ENCODE peak calls at places on chromosomes 11 and 22, in five cellular contexts. L is transverse colon; K is CD4-positive, alpha-beta memory T cell; R is ovary; T is psoas muscle. F is an unnamed sample. For H3K4me1 and H3K27me3, the result is how much of the 10 kb centered on the place peaks cover.

GRCh38 chr11:66333220-66333877 is 2.9 kb downstream of the RIN1 start:
- DNase-seq in L (no peak), K (no peak), T (peak), R (peak), F (no peak)

GRCh38 chr11:79121351-79121750 is 319.5 kb downstream of the TENM4 start:
- DNase-seq in L (no peak), K (no peak), R (no peak), T (no peak), F (no peak)

GRCh38 chr11:92311616-92312449 is 87.2 kb downstream of the FAT3 start:
- DNase-seq in T (no peak), K (no peak), R (no peak), L (no peak), F (peak)

GRCh38 chr11:128506999-128507591 is 80.3 kb downstream of the ETS1 start:
- DNase-seq in T (peak), R (peak), L (peak), K (no peak), F (peak)

GRCh38 chr11:68383976-68384501 is 71.6 kb downstream of the LRP5 start:
- DNase-seq in L (peak), R (peak), T (peak), K (peak), F (peak)

GRCh38 chr11:91686700-91687099 is 537.9 kb upstream of the FAT3 start:
- DNase-seq in T (no peak), L (no peak), R (no peak), K (no peak), F (peak)

GRCh38 chr22:20545681-20546521 is 38.5 kb downstream of the MED15 start:
- DNase-seq in K (no peak), R (no peak), T (no peak), L (no peak), F (no peak)

GRCh38 chr11:102186836-102187235 is 76.6 kb downstream of the YAP1 start:
- DNase-seq in R (peak), L (no peak), T (no peak), K (no peak), F (peak)

GRCh38 chr11:68865241-68865640 is 23.5 kb upstream of the CPT1A start:
- DNase-seq in L (no peak), T (no peak), R (no peak), K (no peak), F (no peak)

GRCh38 chr11:33329705-33330329 is 72.6 kb downstream of the HIPK3 start:
- DNase-seq in R (no peak), K (peak), T (no peak), L (peak), F (peak)

GRCh38 chr22:42344391-42344861 is 74.0 kb upstream of the TCF20 start:
- DNase-seq in K (no peak), L (no peak), R (peak), T (peak), F (peak)

GRCh38 chr22:35648066-35649025 is at the start of gene APOL6:
- DNase-seq in T (peak), R (no peak), L (peak), K (peak), F (peak)

GRCh38 chr11:120400564-120401364 is 64.6 kb downstream of the ARHGEF12 start:
- DNase-seq in L (peak), T (no peak), R (no peak), K (no peak), F (no peak)

GRCh38 chr22:20437253-20438065 is at the start of gene SCARF2:
- DNase-seq in L (peak), K (no peak), R (peak), T (peak), F (peak)

GRCh38 chr11:98260983-98261382 is 759.8 kb upstream of the CNTN5 start:
- DNase-seq in L (no peak), K (no peak), R (no peak), T (no peak), F (no peak)

GRCh38 chr11:72333657-72334056 is 89.7 kb upstream of the PHOX2A start:
- DNase-seq in R (no peak), K (peak), L (no peak), T (no peak), F (peak)

GRCh38 chr11:76288166-76288978 is 82.1 kb upstream of the WNT11 start:
- DNase-seq in L (no peak), T (no peak), K (peak), R (no peak), F (no peak)

GRCh38 chr11:30255637-30256036 is 24.8 kb downstream of the FSHB start:
- DNase-seq in T (no peak), L (no peak), K (no peak), R (no peak), F (no peak)
- H3K4me1 ChIP-seq in T (under half), L (under half), K (under half), R (under half), F (under half)

DNA sequence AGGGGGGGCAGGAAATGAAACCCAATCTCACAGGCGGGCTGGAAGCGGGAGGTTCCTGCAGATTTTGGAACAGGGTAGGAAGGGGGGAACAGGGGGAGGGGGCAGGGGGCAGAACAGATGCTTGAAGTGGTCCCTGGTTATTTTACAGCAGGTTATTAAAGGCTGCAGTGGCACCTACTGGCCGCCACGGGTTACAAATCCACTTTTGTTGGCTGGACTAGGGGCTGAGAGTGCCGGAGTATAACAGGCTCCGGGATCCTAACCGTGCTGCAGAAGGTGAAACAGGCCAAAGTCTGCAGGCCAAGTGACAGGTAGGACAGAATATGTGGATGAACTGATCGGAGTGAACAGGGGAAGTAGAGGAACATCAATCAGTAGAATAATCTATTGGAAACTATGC is 2.5 kb downstream of the ROBO3 start:
- DNase-seq in L (no peak), K (no peak), T (no peak), R (no peak), F (peak)
- H3K27me3 ChIP-seq in L (half or more), K (half or more), T (half or more), R (under half), F (half or more)

DNA sequence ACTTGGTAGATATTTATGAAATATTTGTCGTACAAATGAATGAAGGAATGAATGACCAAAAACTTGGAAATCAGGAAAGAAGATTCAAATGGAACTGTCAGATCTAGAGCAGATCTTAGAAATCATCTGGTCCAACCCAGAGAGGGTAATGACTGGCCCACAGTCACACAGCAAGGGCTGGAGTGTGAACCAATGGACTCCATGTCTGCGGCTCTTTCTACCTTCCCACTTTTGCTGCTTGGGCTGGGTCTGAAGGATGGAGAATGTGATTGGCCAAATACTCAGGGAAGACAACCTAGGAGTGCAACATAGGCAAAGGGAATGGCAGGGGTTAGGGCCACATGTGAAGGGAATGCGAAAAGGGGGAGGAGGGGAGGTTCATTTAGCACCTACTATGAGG is 5.8 kb upstream of the DGKZ start:
- DNase-seq in L (no peak), K (no peak), T (no peak), R (no peak), F (no peak)
- H3K4me1 ChIP-seq in L (under half), K (half or more), T (under half), R (under half), F (half or more)

GRCh38 chr22:36829370-36830002 is 12.7 kb upstream of the PVALB start:
- DNase-seq in T (no peak), L (no peak), R (no peak), K (no peak), F (no peak)
- H3K27me3 ChIP-seq in T (under half), L (under half), R (under half), K (under half), F (under half)

DNA sequence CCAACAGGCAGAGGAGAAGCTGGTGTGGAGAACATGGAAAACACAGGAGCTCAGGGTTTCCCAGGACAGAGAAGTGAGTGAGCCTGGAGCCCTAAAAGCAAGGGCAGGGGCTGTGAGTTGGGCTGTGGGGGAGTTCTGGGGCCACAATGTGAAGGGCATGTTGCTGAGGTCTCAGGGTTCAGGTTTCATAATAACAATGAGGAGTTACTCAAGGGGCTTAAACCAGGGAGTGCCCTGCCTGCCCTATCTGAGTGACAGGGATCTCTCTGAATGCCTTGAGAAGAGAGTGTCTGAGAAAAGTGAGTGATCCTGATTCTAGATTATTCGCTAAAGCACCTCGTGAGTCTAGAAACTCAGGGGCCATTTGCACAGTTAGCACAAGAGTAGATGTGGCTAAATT is 129.6 kb downstream of the VPREB1 start:
- DNase-seq in R (no peak), K (no peak), L (no peak), T (no peak), F (no peak)
- H3K4me1 ChIP-seq in R (under half), K (under half), L (under half), T (under half), F (under half)

GRCh38 chr11:43789700-43790443 is 90.8 kb upstream of the ALKBH3 start:
- DNase-seq in L (no peak), R (no peak), T (no peak), K (no peak), F (no peak)

GRCh38 chr11:43786016-43786415 is 94.6 kb upstream of the ALKBH3 start:
- DNase-seq in R (no peak), K (no peak), L (no peak), T (no peak), F (no peak)

GRCh38 chr11:43787823-43788222 is 92.8 kb upstream of the ALKBH3 start:
- DNase-seq in R (no peak), K (no peak), T (no peak), L (no peak), F (no peak)

GRCh38 chr11:43790444-43790794 is 90.2 kb upstream of the ALKBH3 start:
- DNase-seq in T (no peak), L (no peak), K (no peak), R (no peak), F (no peak)

DNA sequence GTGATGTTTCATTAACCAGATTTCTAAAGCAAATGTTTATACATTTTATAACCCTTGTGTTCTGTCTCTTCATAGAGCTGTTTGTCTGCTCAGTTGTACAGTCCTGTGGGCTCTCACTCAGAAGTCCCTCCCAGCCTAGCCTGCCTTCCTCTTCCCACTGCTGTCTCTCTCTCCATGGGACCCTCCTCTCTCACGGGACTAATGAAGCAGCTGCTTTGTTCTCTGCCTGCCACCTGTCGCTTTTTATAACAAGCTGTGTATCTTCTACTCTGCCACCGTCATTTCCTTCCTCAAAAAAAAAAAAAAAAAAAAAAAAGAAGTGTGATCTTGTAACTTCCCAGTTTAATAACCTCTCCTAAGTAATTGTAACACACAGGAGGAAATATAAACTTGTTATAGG is 92.2 kb upstream of the ALKBH3 start:
- DNase-seq in K (no peak), T (no peak), R (no peak), L (peak), F (no peak)
- H3K27me3 ChIP-seq in K (under half), T (under half), R (under half), L (under half), F (under half)

DNA sequence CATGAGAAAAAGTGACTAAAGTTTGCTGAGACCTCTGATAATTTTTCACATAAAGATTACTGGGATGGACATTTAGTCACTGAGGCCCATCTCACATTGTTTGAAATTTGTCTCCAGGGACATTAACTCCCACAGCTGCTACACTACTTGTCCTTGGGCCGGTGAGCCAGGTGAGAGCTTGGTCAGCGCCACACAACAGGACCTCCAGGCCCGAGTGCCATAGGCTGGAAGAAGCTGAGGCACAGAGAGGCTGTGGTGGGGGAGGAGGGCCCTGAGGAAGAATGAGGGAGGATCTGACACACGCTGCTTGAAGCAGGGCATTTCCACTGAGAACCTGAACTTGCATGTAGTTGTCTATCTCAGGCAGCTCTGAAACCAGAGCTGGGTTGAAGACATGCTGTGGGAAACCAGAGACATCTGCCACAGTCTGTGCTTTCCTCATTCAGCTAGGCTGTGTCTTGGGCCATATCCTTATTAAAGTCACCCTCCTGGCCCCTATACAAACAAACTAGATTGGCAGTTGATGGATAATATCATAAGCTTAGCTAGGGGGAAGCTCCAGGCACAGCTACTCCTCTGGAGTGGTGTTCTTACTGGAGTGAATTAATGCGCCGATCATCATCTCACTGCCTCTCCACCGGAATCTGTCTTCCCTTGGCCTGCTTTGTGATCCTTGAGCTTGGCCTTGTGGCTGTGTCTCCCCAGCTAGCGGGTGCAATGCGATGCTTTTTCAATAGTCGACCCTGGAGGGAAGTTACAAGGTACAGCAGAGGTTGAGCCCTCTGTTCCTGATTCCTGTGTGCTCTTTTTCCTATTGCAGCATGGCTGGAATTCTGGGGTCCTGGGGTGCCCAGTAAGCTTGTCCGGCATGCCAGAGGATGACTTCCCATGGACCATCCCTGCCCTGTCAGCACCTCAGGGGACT is 225.3 kb upstream of the B3GAT1 start:
- DNase-seq in T (no peak), R (no peak), L (no peak), K (no peak), F (no peak)
- H3K4me1 ChIP-seq in T (under half), R (under half), L (under half), K (under half), F (under half)